ENCODE peak calls at places on chromosomes 4 and X, in seven cellular contexts. E is tibial artery, W is kidney, Y is sigmoid colon, D is Peyer's patch, J is uterus, G is keratinocyte. B is an unnamed sample.

GRCh38 chr4:8035371-8035780 is 95.7 kb upstream of the AFAP1 start:
- DNase-seq in E (no peak), W (no peak), Y (no peak), D (no peak), J (no peak), G (no peak), B (no peak)

GRCh38 chrX:31656013-31656412 is 584.2 kb upstream of the FTHL17 start:
- DNase-seq in E (no peak), W (no peak), Y (no peak), D (no peak), J (no peak), G (no peak), B (no peak)

GRCh38 chr4:109699553-109700225 is 3.6 kb downstream of the CASP6 start:
- DNase-seq in E (no peak), W (no peak), Y (no peak), D (no peak), J (no peak), G (no peak), B (no peak)

GRCh38 chrX:121598356-121598755 is 550.9 kb downstream of the GLUD2 start:
- DNase-seq in E (no peak), W (no peak), Y (no peak), D (no peak), J (no peak), G (no peak), B (no peak)

GRCh38 chrX:39633293-39633692 is 464.5 kb downstream of the BCOR start:
- DNase-seq in E (no peak), W (no peak), Y (no peak), D (no peak), J (no peak), G (no peak), B (no peak)

GRCh38 chrX:119512145-119512800 is 44.0 kb downstream of the SLC25A5 start:
- DNase-seq in E (peak; percentile 71), W (no peak), Y (peak; percentile 73), D (no peak), J (peak; percentile 17), G (no peak), B (peak; percentile 62)

GRCh38 chr4:13328591-13328990 is 155.5 kb downstream of the RAB28 start:
- DNase-seq in E (no peak), W (no peak), Y (no peak), D (no peak), J (no peak), G (peak; percentile 33), B (no peak)

GRCh38 chrX:8288590-8288989 is 117.5 kb upstream of the VCX2 start:
- DNase-seq in E (no peak), W (no peak), Y (no peak), D (no peak), J (no peak), G (no peak), B (no peak)

GRCh38 chr4:128737098-128737513 is 72.4 kb upstream of the JADE1 start:
- DNase-seq in E (no peak), W (no peak), Y (no peak), D (no peak), J (no peak), G (no peak), B (no peak)

GRCh38 chr4:139720806-139721205 is 55.2 kb downstream of the MGST2 start:
- DNase-seq in E (no peak), W (no peak), Y (no peak), D (no peak), J (no peak), G (no peak), B (no peak)

GRCh38 chr4:118281611-118282442 is 71.0 kb downstream of the PRSS12 start:
- DNase-seq in E (no peak), W (peak; percentile 65), Y (no peak), D (no peak), J (no peak), G (no peak), B (no peak)

GRCh38 chr4:73706811-73707210 is 33.6 kb upstream of the CXCL8 start:
- DNase-seq in E (no peak), W (no peak), Y (no peak), D (no peak), J (no peak), G (no peak), B (no peak)

GRCh38 chr4:4559596-4559995 is 17.7 kb upstream of the STX18 start:
- DNase-seq in E (no peak), W (no peak), Y (no peak), D (no peak), J (no peak), G (no peak), B (no peak)

GRCh38 chrX:15059488-15059887 is 186.3 kb downstream of the MOSPD2 start:
- DNase-seq in E (no peak), W (no peak), Y (no peak), D (no peak), J (no peak), G (no peak), B (no peak)

GRCh38 chr4:173990126-173990878 is 293.2 kb downstream of the FBXO8 start:
- DNase-seq in E (no peak), W (no peak), Y (no peak), D (no peak), J (no peak), G (no peak), B (no peak)

GRCh38 chrX:38276089-38276488 is 51.2 kb downstream of the RPGR start:
- DNase-seq in E (no peak), W (no peak), Y (no peak), D (no peak), J (no peak), G (no peak), B (no peak)

GRCh38 chrX:147953976-147954375 is 27.2 kb upstream of the FMR1NB start:
- DNase-seq in E (no peak), W (no peak), Y (no peak), D (no peak), J (no peak), G (no peak), B (peak; percentile 59)

GRCh38 chr4:7422098-7422897 is 12.4 kb downstream of the PSAPL1 start:
- DNase-seq in E (peak; percentile 45), W (peak; percentile 52), Y (peak; percentile 41), D (no peak), J (peak; percentile 5), G (no peak), B (peak; percentile 36)

GRCh38 chr4:187042251-187042650 is 318.6 kb upstream of the FAT1 start:
- DNase-seq in E (no peak), W (no peak), Y (no peak), D (no peak), J (no peak), G (peak; percentile 38), B (no peak)
- H3K27ac ChIP-seq in E (no peak overlapping the region), W (no peak overlapping the region), Y (no peak overlapping the region), D (no peak overlapping the region), J (no peak overlapping the region), G (no peak overlapping the region), B (no peak overlapping the region)

GRCh38 chr4:178423366-178423765 is 981.1 kb upstream of the AGA start:
- DNase-seq in E (no peak), W (no peak), Y (no peak), D (no peak), J (no peak), G (no peak), B (no peak)
- TF ChIP-seq CTCF in E (no peak), W (no peak), Y (no peak), D (no peak), J (no peak), G (no peak), B (no peak)

GRCh38 chr4:78653655-78654054 is 102.1 kb downstream of the ANXA3 start:
- DNase-seq in E (no peak), W (no peak), Y (no peak), D (no peak), J (no peak), G (no peak), B (no peak)
- H3K4me1 ChIP-seq in E (no peaks in the 10 kb centered on the region), W (no peaks in the 10 kb centered on the region), Y (no peaks in the 10 kb centered on the region), D (no peaks in the 10 kb centered on the region), J (no peaks in the 10 kb centered on the region), G (peaks cover 26% of the 10 kb centered on the region), B (no peaks in the 10 kb centered on the region)

GRCh38 chr4:168853770-168854169 is 156.3 kb downstream of the CBR4 start:
- DNase-seq in E (no peak), W (no peak), Y (no peak), D (no peak), J (no peak), G (no peak), B (no peak)

GRCh38 chr4:168854216-168854921 is 155.7 kb downstream of the CBR4 start:
- DNase-seq in E (no peak), W (no peak), Y (peak; percentile 81), D (no peak), J (peak; percentile 57), G (no peak), B (no peak)

GRCh38 chr4:168857546-168858314 is 152.3 kb downstream of the CBR4 start:
- DNase-seq in E (no peak), W (no peak), Y (no peak), D (no peak), J (no peak), G (no peak), B (no peak)

GRCh38 chr4:168857009-168857408 is 153.0 kb downstream of the CBR4 start:
- DNase-seq in E (no peak), W (no peak), Y (no peak), D (no peak), J (no peak), G (no peak), B (no peak)

GRCh38 chr4:168856312-168856711 is 153.7 kb downstream of the CBR4 start:
- DNase-seq in E (no peak), W (no peak), Y (no peak), D (no peak), J (no peak), G (no peak), B (no peak)
- H3K27ac ChIP-seq in E (peak overlapping the region; percentile 88), W (no peak overlapping the region), Y (peak overlapping the region; percentile 97), D (peak overlapping the region; percentile 16), J (peak overlapping the region; percentile 99), G (no peak overlapping the region), B (no peak overlapping the region)

GRCh38 chrX:48606091-48606490 is 8.8 kb downstream of the WDR13 start:
- DNase-seq in E (no peak), W (no peak), Y (no peak), D (no peak), J (no peak), G (no peak), B (no peak)
- TF ChIP-seq CTCF in E (no peak), W (no peak), Y (no peak), D (no peak), J (no peak), G (peak; percentile 12), B (no peak)

DNA sequence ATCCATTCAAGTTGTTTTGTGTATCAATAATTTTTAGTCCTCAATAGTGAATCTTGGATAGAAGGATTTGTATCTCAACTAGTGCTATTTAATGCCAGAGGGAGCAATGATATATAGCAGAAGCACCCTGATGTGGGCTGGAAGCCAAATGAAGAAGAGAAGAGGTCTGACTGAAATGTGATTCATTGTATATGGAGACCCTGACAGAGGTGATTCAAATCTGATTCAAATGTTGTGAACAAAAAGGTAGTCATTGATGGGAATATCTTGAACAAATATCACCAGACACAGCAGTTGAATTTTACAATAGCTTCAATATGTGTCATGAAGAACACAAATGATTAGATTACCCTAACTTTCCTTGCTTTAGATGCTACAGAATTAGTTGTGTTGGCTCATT is 27.5 kb upstream of the SULT1B1 start:
- DNase-seq in E (no peak), W (no peak), Y (no peak), D (no peak), J (no peak), G (peak; percentile 19), B (no peak)
- H3K4me1 ChIP-seq in E (no peaks in the 10 kb centered on the region), W (no peaks in the 10 kb centered on the region), Y (no peaks in the 10 kb centered on the region), D (no peaks in the 10 kb centered on the region), J (no peaks in the 10 kb centered on the region), G (peaks cover 9% of the 10 kb centered on the region), B (no peaks in the 10 kb centered on the region)

B was measured in right atrium auricular region.